ENCODE peak calls at places on chromosomes 7 and 10, in nine cellular contexts. R is M059J; P is pancreas; X is stimulated activated CD8-positive, alpha-beta memory T cell treated with anti-CD3 and anti-CD28 coated beads, Interleukin-4, amount 100 ng/mL, for 4 hours; O is RWPE1; I is KBM-7; G is HuH-7; D is occipital lobe; M is HFF-Myc. A is an unnamed sample.

GRCh38 chr10:71747039-71747807 is 26.1 kb downstream of the VSIR start:
- DNase-seq in O (no peak), G (no peak), I (no peak), P (peak), X (no peak), R (no peak), D (no peak), M (no peak), A (no peak)

GRCh38 chr7:14836571-14837189 is 65.9 kb downstream of the DGKB start:
- DNase-seq in I (no peak), D (peak), P (peak), X (no peak), R (peak), M (peak), G (no peak), O (peak), A (peak)

GRCh38 chr10:106696239-106696638 is 468.3 kb downstream of the SORCS1 start:
- DNase-seq in I (no peak), M (no peak), O (no peak), X (no peak), D (no peak), G (no peak), P (no peak), R (no peak), A (no peak)

GRCh38 chr7:50869108-50869716 is 86.5 kb upstream of the GRB10 start:
- DNase-seq in P (no peak), X (no peak), R (peak), G (no peak), I (no peak), O (peak), D (no peak), M (no peak), A (peak)

GRCh38 chr7:35420657-35421056 is 166.8 kb upstream of the TBX20 start:
- DNase-seq in O (no peak), X (no peak), I (no peak), G (no peak), R (peak), P (no peak), D (no peak), M (no peak), A (peak)

GRCh38 chr7:152411389-152411788 is 24.4 kb downstream of the KMT2C start:
- DNase-seq in D (no peak), R (no peak), O (no peak), P (no peak), G (no peak), M (no peak), X (no peak), I (no peak), A (no peak)

GRCh38 chr10:21075880-21076279 is 178.8 kb upstream of the NEBL start:
- DNase-seq in D (no peak), I (no peak), O (no peak), G (no peak), R (no peak), M (no peak), X (no peak), P (no peak), A (no peak)

GRCh38 chr10:57952741-57953140 is 315.0 kb downstream of the IPMK start:
- DNase-seq in O (no peak), D (no peak), P (no peak), M (no peak), R (peak), G (no peak), X (no peak), I (no peak), A (no peak)